ENCODE peak calls at places on chromosome 3, in four cellular contexts. One of them, this sample, is unnamed.

GRCh38 chr3:74343391-74343790 is 271.1 kb downstream of the CNTN3 start:
- DNase-seq in fibroblast of mammary gland: no peak
- DNase-seq in lung: no peak
- DNase-seq in CD8-positive, alpha-beta memory T cell: no peak
- DNase-seq in this sample: no peak

GRCh38 chr3:183253364-183253960 is 409 bp downstream of the B3GNT5 start:
- DNase-seq in fibroblast of mammary gland: peak
- DNase-seq in lung: peak
- DNase-seq in CD8-positive, alpha-beta memory T cell: no peak
- DNase-seq in this sample: peak

GRCh38 chr3:178169421-178169820 is 366.8 kb upstream of the KCNMB2 start:
- DNase-seq in fibroblast of mammary gland: peak
- DNase-seq in lung: no peak
- DNase-seq in CD8-positive, alpha-beta memory T cell: no peak
- DNase-seq in this sample: no peak

GRCh38 chr3:65604863-65605526 is 433.7 kb downstream of the MAGI1 start:
- DNase-seq in fibroblast of mammary gland: peak
- DNase-seq in lung: no peak
- DNase-seq in CD8-positive, alpha-beta memory T cell: no peak
- DNase-seq in this sample: no peak

GRCh38 chr3:195169011-195169410 is 101.9 kb downstream of the XXYLT1 start:
- DNase-seq in fibroblast of mammary gland: no peak
- DNase-seq in lung: no peak
- DNase-seq in CD8-positive, alpha-beta memory T cell: no peak
- DNase-seq in this sample: no peak

GRCh38 chr3:49785565-49786356 is 581 bp downstream of the IP6K1 start:
- DNase-seq in fibroblast of mammary gland: peak
- DNase-seq in lung: no peak
- DNase-seq in CD8-positive, alpha-beta memory T cell: no peak
- DNase-seq in this sample: no peak

GRCh38 chr3:32454731-32455608 is 47.7 kb downstream of the CMTM6 start:
- DNase-seq in fibroblast of mammary gland: no peak
- DNase-seq in lung: no peak
- DNase-seq in CD8-positive, alpha-beta memory T cell: no peak
- DNase-seq in this sample: no peak

GRCh38 chr3:41274944-41275668 is 75.8 kb downstream of the CTNNB1 start:
- DNase-seq in fibroblast of mammary gland: peak
- DNase-seq in lung: no peak
- DNase-seq in CD8-positive, alpha-beta memory T cell: no peak
- DNase-seq in this sample: no peak

GRCh38 chr3:102006812-102007485 is 157.6 kb downstream of the NFKBIZ start:
- DNase-seq in fibroblast of mammary gland: peak
- DNase-seq in lung: peak
- DNase-seq in CD8-positive, alpha-beta memory T cell: no peak
- DNase-seq in this sample: no peak

GRCh38 chr3:69914395-69914794 is 85.1 kb upstream of the SAMMSON start:
- DNase-seq in fibroblast of mammary gland: peak
- DNase-seq in lung: no peak
- DNase-seq in CD8-positive, alpha-beta memory T cell: no peak
- DNase-seq in this sample: no peak

GRCh38 chr3:177263615-177264365 is 66.5 kb upstream of the TBL1XR1 start:
- DNase-seq in fibroblast of mammary gland: peak
- DNase-seq in lung: no peak
- DNase-seq in CD8-positive, alpha-beta memory T cell: no peak
- DNase-seq in this sample: no peak

GRCh38 chr3:72582211-72582878 is 265.9 kb downstream of the SHQ1 start:
- DNase-seq in fibroblast of mammary gland: no peak
- DNase-seq in lung: no peak
- DNase-seq in CD8-positive, alpha-beta memory T cell: no peak
- DNase-seq in this sample: no peak

GRCh38 chr3:15015456-15015855 is 49.7 kb downstream of the MRPS25 start:
- DNase-seq in fibroblast of mammary gland: peak
- DNase-seq in lung: no peak
- DNase-seq in CD8-positive, alpha-beta memory T cell: no peak
- DNase-seq in this sample: no peak

GRCh38 chr3:138005627-138006026 is 4.3 kb upstream of the CLDN18 start:
- DNase-seq in fibroblast of mammary gland: no peak
- DNase-seq in lung: no peak
- DNase-seq in CD8-positive, alpha-beta memory T cell: no peak
- DNase-seq in this sample: no peak

GRCh38 chr3:138060792-138061191 is 50.8 kb downstream of the CLDN18 start:
- DNase-seq in fibroblast of mammary gland: no peak
- DNase-seq in lung: no peak
- DNase-seq in CD8-positive, alpha-beta memory T cell: no peak
- DNase-seq in this sample: no peak

GRCh38 chr3:196208942-196209695 is 2.1 kb downstream of the ZDHHC19 start:
- DNase-seq in fibroblast of mammary gland: no peak
- DNase-seq in lung: no peak
- DNase-seq in CD8-positive, alpha-beta memory T cell: peak
- DNase-seq in this sample: no peak

GRCh38 chr3:186360779-186361178 is 1.3 kb downstream of the DGKG start:
- DNase-seq in fibroblast of mammary gland: no peak
- DNase-seq in lung: no peak
- DNase-seq in CD8-positive, alpha-beta memory T cell: no peak
- DNase-seq in this sample: no peak

GRCh38 chr3:43309372-43310305 is 23.3 kb downstream of the SNRK start:
- DNase-seq in fibroblast of mammary gland: no peak
- DNase-seq in lung: no peak
- DNase-seq in CD8-positive, alpha-beta memory T cell: no peak
- DNase-seq in this sample: no peak

GRCh38 chr3:76199382-76199781 is 414.0 kb upstream of the ZNF717 start:
- DNase-seq in fibroblast of mammary gland: peak
- DNase-seq in lung: no peak
- DNase-seq in CD8-positive, alpha-beta memory T cell: no peak
- DNase-seq in this sample: no peak

GRCh38 chr3:149462653-149463052 is 11.8 kb upstream of the TM4SF4 start:
- DNase-seq in fibroblast of mammary gland: peak
- DNase-seq in lung: no peak
- DNase-seq in CD8-positive, alpha-beta memory T cell: no peak
- DNase-seq in this sample: no peak

GRCh38 chr3:136925425-136926190 is 32.2 kb upstream of the IL20RB start:
- DNase-seq in fibroblast of mammary gland: no peak
- DNase-seq in lung: no peak
- DNase-seq in CD8-positive, alpha-beta memory T cell: no peak
- DNase-seq in this sample: no peak

GRCh38 chr3:105656607-105657504 is 212.0 kb downstream of the CBLB start:
- DNase-seq in fibroblast of mammary gland: no peak
- DNase-seq in lung: no peak
- DNase-seq in CD8-positive, alpha-beta memory T cell: no peak
- DNase-seq in this sample: no peak

GRCh38 chr3:12356175-12356574 is 67.3 kb downstream of the PPARG start:
- DNase-seq in fibroblast of mammary gland: no peak
- DNase-seq in lung: no peak
- DNase-seq in CD8-positive, alpha-beta memory T cell: no peak
- DNase-seq in this sample: no peak

GRCh38 chr3:113626513-113627371 is 69.7 kb downstream of the USF3 start:
- DNase-seq in fibroblast of mammary gland: peak
- DNase-seq in lung: peak
- DNase-seq in CD8-positive, alpha-beta memory T cell: no peak
- DNase-seq in this sample: peak

GRCh38 chr3:43866529-43867353 is 176.0 kb downstream of the ABHD5 start:
- DNase-seq in fibroblast of mammary gland: peak
- DNase-seq in lung: peak
- DNase-seq in CD8-positive, alpha-beta memory T cell: no peak
- DNase-seq in this sample: no peak

DNA sequence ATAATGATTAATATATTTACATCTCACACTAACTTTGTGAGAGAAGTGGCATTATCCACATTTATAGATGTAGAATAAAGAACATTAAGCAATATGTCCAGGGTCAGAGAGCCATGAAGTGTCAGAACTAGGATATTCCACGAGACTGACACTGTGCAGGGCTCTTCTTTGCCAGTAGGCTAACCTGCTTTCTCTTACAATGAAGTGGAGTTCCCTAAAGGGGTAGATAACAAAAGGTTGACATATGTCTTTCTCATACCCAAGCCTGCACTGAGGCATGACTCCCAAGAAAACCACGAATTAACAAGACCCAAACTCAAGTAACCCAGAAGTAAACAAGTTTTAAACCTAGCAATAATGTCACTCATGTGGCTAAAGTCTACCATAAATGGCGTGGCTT is 191.5 kb upstream of the SLC2A2 start:
- DNase-seq in fibroblast of mammary gland: no peak
- DNase-seq in lung: no peak
- DNase-seq in CD8-positive, alpha-beta memory T cell: no peak
- DNase-seq in this sample: no peak
- H3K4me3 ChIP-seq in fibroblast of mammary gland: no peak
- H3K4me3 ChIP-seq in lung: no peak
- H3K4me3 ChIP-seq in CD8-positive, alpha-beta memory T cell: no peak
- H3K4me3 ChIP-seq in this sample: no peak

DNA sequence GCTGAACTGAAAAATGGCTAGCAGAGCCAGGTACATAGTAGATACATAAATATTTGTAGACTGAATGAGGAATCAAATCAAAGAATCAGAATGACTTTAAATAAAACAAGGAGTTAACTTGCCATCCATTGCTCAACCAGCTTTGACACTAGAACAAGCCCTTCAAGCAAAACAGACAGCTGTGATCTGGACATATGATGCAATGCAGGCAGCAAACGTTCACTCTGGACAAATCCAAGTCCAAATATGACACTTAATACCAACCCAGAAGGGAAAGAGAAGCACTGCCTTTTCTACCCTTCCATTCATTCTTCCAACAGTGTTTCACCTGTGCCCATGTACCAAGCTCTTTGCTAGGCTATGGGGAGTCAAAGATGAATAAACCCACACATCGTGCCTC is 4.5 kb downstream of the THRB start:
- DNase-seq in fibroblast of mammary gland: peak
- DNase-seq in lung: no peak
- DNase-seq in CD8-positive, alpha-beta memory T cell: no peak
- DNase-seq in this sample: no peak
- H3K4me3 ChIP-seq in fibroblast of mammary gland: no peak
- H3K4me3 ChIP-seq in lung: no peak
- H3K4me3 ChIP-seq in CD8-positive, alpha-beta memory T cell: no peak
- H3K4me3 ChIP-seq in this sample: no peak

GRCh38 chr3:157588386-157589060 is 85.3 kb upstream of the VEPH1 start:
- DNase-seq in fibroblast of mammary gland: no peak
- DNase-seq in lung: no peak
- DNase-seq in CD8-positive, alpha-beta memory T cell: no peak
- DNase-seq in this sample: no peak
- H3K4me3 ChIP-seq in fibroblast of mammary gland: no peak
- H3K4me3 ChIP-seq in lung: no peak
- H3K4me3 ChIP-seq in CD8-positive, alpha-beta memory T cell: no peak
- H3K4me3 ChIP-seq in this sample: no peak

GRCh38 chr3:192409838-192410683 is 317.3 kb downstream of the FGF12 start:
- DNase-seq in fibroblast of mammary gland: no peak
- DNase-seq in lung: no peak
- DNase-seq in CD8-positive, alpha-beta memory T cell: no peak
- DNase-seq in this sample: no peak
- H3K4me3 ChIP-seq in fibroblast of mammary gland: no peak
- H3K4me3 ChIP-seq in lung: peak
- H3K4me3 ChIP-seq in CD8-positive, alpha-beta memory T cell: no peak
- H3K4me3 ChIP-seq in this sample: no peak

GRCh38 chr3:9498781-9499180 is 54.8 kb downstream of the LHFPL4 start:
- DNase-seq in fibroblast of mammary gland: no peak
- DNase-seq in lung: no peak
- DNase-seq in CD8-positive, alpha-beta memory T cell: no peak
- DNase-seq in this sample: no peak

GRCh38 chr3:9497821-9498565 is 55.6 kb downstream of the LHFPL4 start:
- DNase-seq in fibroblast of mammary gland: peak
- DNase-seq in lung: no peak
- DNase-seq in CD8-positive, alpha-beta memory T cell: no peak
- DNase-seq in this sample: no peak

GRCh38 chr3:9499455-9500107 is 54.0 kb downstream of the LHFPL4 start:
- DNase-seq in fibroblast of mammary gland: no peak
- DNase-seq in lung: no peak
- DNase-seq in CD8-positive, alpha-beta memory T cell: no peak
- DNase-seq in this sample: no peak

GRCh38 chr3:9501226-9501625 is 52.4 kb downstream of the LHFPL4 start:
- DNase-seq in fibroblast of mammary gland: no peak
- DNase-seq in lung: no peak
- DNase-seq in CD8-positive, alpha-beta memory T cell: no peak
- DNase-seq in this sample: no peak

GRCh38 chr3:9500108-9501050 is 53.2 kb downstream of the LHFPL4 start:
- DNase-seq in fibroblast of mammary gland: peak
- DNase-seq in lung: peak
- DNase-seq in CD8-positive, alpha-beta memory T cell: peak
- DNase-seq in this sample: peak
- H3K4me3 ChIP-seq in fibroblast of mammary gland: peak
- H3K4me3 ChIP-seq in lung: no peak
- H3K4me3 ChIP-seq in CD8-positive, alpha-beta memory T cell: no peak
- H3K4me3 ChIP-seq in this sample: no peak

DNA sequence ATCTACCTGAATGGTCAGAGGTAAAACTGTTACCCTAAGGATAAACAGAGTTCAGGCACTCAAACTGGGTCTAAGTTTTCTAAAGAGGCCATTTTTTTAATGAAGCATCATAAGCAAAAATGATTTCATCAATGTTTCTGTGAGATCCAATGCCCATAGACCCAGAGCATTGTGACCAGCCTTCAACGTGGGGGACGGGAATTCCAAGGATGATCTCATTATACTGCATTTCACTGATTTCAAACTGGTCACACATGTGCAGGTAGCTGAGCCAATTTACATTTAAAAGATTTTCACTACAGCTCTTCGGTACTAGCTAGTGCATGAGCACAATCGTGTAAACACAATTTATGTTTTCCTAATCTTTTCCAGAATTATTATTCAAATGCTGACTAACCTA is 472.9 kb downstream of the DIPK2A start:
- DNase-seq in fibroblast of mammary gland: no peak
- DNase-seq in lung: no peak
- DNase-seq in CD8-positive, alpha-beta memory T cell: no peak
- DNase-seq in this sample: no peak
- H3K4me3 ChIP-seq in fibroblast of mammary gland: no peak
- H3K4me3 ChIP-seq in lung: no peak
- H3K4me3 ChIP-seq in CD8-positive, alpha-beta memory T cell: no peak
- H3K4me3 ChIP-seq in this sample: no peak

This sample was measured in naive thymus-derived CD4-positive, alpha-beta T cell.